ENCODE peak calls at places on chromosomes 11 and 22, in five cellular contexts. One of them, this sample, is unnamed.

GRCh38 chr11:469684-470667 is 19.9 kb downstream of the PTDSS2 start:
- DNase-seq in tibial artery: peak; percentile 86
- DNase-seq in NCI-H82: no peak
- DNase-seq in activated gamma-delta T cell treated with anti-CD3 and anti-CD28 coated beads, Interleukin-2, amount 50 U/mL, for 16 hours: no peak
- DNase-seq in T follicular helper cell: no peak
- DNase-seq in this sample: no peak

GRCh38 chr22:19117111-19117512 is 5.1 kb downstream of the DGCR2 start:
- DNase-seq in tibial artery: no peak
- DNase-seq in NCI-H82: peak; percentile 86
- DNase-seq in activated gamma-delta T cell treated with anti-CD3 and anti-CD28 coated beads, Interleukin-2, amount 50 U/mL, for 16 hours: no peak
- DNase-seq in T follicular helper cell: no peak
- DNase-seq in this sample: peak; percentile 87

GRCh38 chr11:134762248-134763029 is 350.4 kb upstream of the B3GAT1 start:
- DNase-seq in tibial artery: no peak
- DNase-seq in NCI-H82: no peak
- DNase-seq in activated gamma-delta T cell treated with anti-CD3 and anti-CD28 coated beads, Interleukin-2, amount 50 U/mL, for 16 hours: no peak
- DNase-seq in T follicular helper cell: no peak
- DNase-seq in this sample: no peak

GRCh38 chr11:12754582-12755250 is 80.5 kb downstream of the TEAD1 start:
- DNase-seq in tibial artery: no peak
- DNase-seq in NCI-H82: no peak
- DNase-seq in activated gamma-delta T cell treated with anti-CD3 and anti-CD28 coated beads, Interleukin-2, amount 50 U/mL, for 16 hours: no peak
- DNase-seq in T follicular helper cell: no peak
- DNase-seq in this sample: no peak

GRCh38 chr11:65386307-65387081 is at the start of gene FRMD8:
- DNase-seq in tibial artery: peak; percentile 92
- DNase-seq in NCI-H82: peak; percentile 83
- DNase-seq in activated gamma-delta T cell treated with anti-CD3 and anti-CD28 coated beads, Interleukin-2, amount 50 U/mL, for 16 hours: peak; percentile 80
- DNase-seq in T follicular helper cell: peak; percentile 84
- DNase-seq in this sample: peak; percentile 84

GRCh38 chr11:117815262-117815803 is 9.2 kb downstream of the FXYD2 start:
- DNase-seq in tibial artery: peak; percentile 37
- DNase-seq in NCI-H82: peak; percentile 29
- DNase-seq in activated gamma-delta T cell treated with anti-CD3 and anti-CD28 coated beads, Interleukin-2, amount 50 U/mL, for 16 hours: peak; percentile 62
- DNase-seq in T follicular helper cell: peak; percentile 48
- DNase-seq in this sample: no peak

GRCh38 chr11:95930948-95931347 is 7.0 kb upstream of the MTMR2 start:
- DNase-seq in tibial artery: no peak
- DNase-seq in NCI-H82: no peak
- DNase-seq in activated gamma-delta T cell treated with anti-CD3 and anti-CD28 coated beads, Interleukin-2, amount 50 U/mL, for 16 hours: no peak
- DNase-seq in T follicular helper cell: no peak
- DNase-seq in this sample: no peak

GRCh38 chr11:18203723-18204122 is 31.1 kb downstream of the MRGPRX4 start:
- DNase-seq in tibial artery: no peak
- DNase-seq in NCI-H82: peak; percentile 45
- DNase-seq in activated gamma-delta T cell treated with anti-CD3 and anti-CD28 coated beads, Interleukin-2, amount 50 U/mL, for 16 hours: no peak
- DNase-seq in T follicular helper cell: no peak
- DNase-seq in this sample: peak; percentile 56

GRCh38 chr11:128171496-128171895 is 415.9 kb downstream of the ETS1 start:
- DNase-seq in tibial artery: no peak
- DNase-seq in NCI-H82: no peak
- DNase-seq in activated gamma-delta T cell treated with anti-CD3 and anti-CD28 coated beads, Interleukin-2, amount 50 U/mL, for 16 hours: no peak
- DNase-seq in T follicular helper cell: no peak
- DNase-seq in this sample: no peak

GRCh38 chr11:71554996-71555395 is 6.8 kb downstream of the KRTAP5-9 start:
- DNase-seq in tibial artery: no peak
- DNase-seq in NCI-H82: no peak
- DNase-seq in activated gamma-delta T cell treated with anti-CD3 and anti-CD28 coated beads, Interleukin-2, amount 50 U/mL, for 16 hours: no peak
- DNase-seq in T follicular helper cell: no peak
- DNase-seq in this sample: no peak

GRCh38 chr11:43585877-43586608 is 94.5 kb upstream of the HSD17B12 start:
- DNase-seq in tibial artery: no peak
- DNase-seq in NCI-H82: no peak
- DNase-seq in activated gamma-delta T cell treated with anti-CD3 and anti-CD28 coated beads, Interleukin-2, amount 50 U/mL, for 16 hours: no peak
- DNase-seq in T follicular helper cell: no peak
- DNase-seq in this sample: no peak

GRCh38 chr11:29119691-29120328 is 897.0 kb downstream of the KCNA4 start:
- DNase-seq in tibial artery: no peak
- DNase-seq in NCI-H82: no peak
- DNase-seq in activated gamma-delta T cell treated with anti-CD3 and anti-CD28 coated beads, Interleukin-2, amount 50 U/mL, for 16 hours: no peak
- DNase-seq in T follicular helper cell: no peak
- DNase-seq in this sample: no peak

GRCh38 chr11:88521354-88522310 is 184.1 kb upstream of the CTSC start:
- DNase-seq in tibial artery: no peak
- DNase-seq in NCI-H82: no peak
- DNase-seq in activated gamma-delta T cell treated with anti-CD3 and anti-CD28 coated beads, Interleukin-2, amount 50 U/mL, for 16 hours: no peak
- DNase-seq in T follicular helper cell: no peak
- DNase-seq in this sample: no peak

GRCh38 chr11:40713083-40713482 is 746.4 kb downstream of the LRRC4C start:
- DNase-seq in tibial artery: no peak
- DNase-seq in NCI-H82: no peak
- DNase-seq in activated gamma-delta T cell treated with anti-CD3 and anti-CD28 coated beads, Interleukin-2, amount 50 U/mL, for 16 hours: no peak
- DNase-seq in T follicular helper cell: no peak
- DNase-seq in this sample: no peak

GRCh38 chr11:36672815-36673450 is 74.9 kb upstream of the RAG2 start:
- DNase-seq in tibial artery: no peak
- DNase-seq in NCI-H82: peak; percentile 59
- DNase-seq in activated gamma-delta T cell treated with anti-CD3 and anti-CD28 coated beads, Interleukin-2, amount 50 U/mL, for 16 hours: no peak
- DNase-seq in T follicular helper cell: no peak
- DNase-seq in this sample: no peak

GRCh38 chr11:57647960-57648776 is 1.5 kb downstream of the YPEL4 start:
- DNase-seq in tibial artery: no peak
- DNase-seq in NCI-H82: peak; percentile 31
- DNase-seq in activated gamma-delta T cell treated with anti-CD3 and anti-CD28 coated beads, Interleukin-2, amount 50 U/mL, for 16 hours: no peak
- DNase-seq in T follicular helper cell: no peak
- DNase-seq in this sample: no peak

GRCh38 chr22:46545041-46545796 is 7.8 kb upstream of the CELSR1 start:
- DNase-seq in tibial artery: no peak
- DNase-seq in NCI-H82: no peak
- DNase-seq in activated gamma-delta T cell treated with anti-CD3 and anti-CD28 coated beads, Interleukin-2, amount 50 U/mL, for 16 hours: no peak
- DNase-seq in T follicular helper cell: no peak
- DNase-seq in this sample: no peak

GRCh38 chr11:67355023-67355793 is 1.9 kb upstream of the POLD4 start:
- DNase-seq in tibial artery: no peak
- DNase-seq in NCI-H82: peak; percentile 52
- DNase-seq in activated gamma-delta T cell treated with anti-CD3 and anti-CD28 coated beads, Interleukin-2, amount 50 U/mL, for 16 hours: no peak
- DNase-seq in T follicular helper cell: no peak
- DNase-seq in this sample: peak; percentile 42

GRCh38 chr11:69497221-69497787 is 15.8 kb downstream of the LINC01488 start:
- DNase-seq in tibial artery: peak; percentile 63
- DNase-seq in NCI-H82: no peak
- DNase-seq in activated gamma-delta T cell treated with anti-CD3 and anti-CD28 coated beads, Interleukin-2, amount 50 U/mL, for 16 hours: no peak
- DNase-seq in T follicular helper cell: no peak
- DNase-seq in this sample: no peak

GRCh38 chr11:116851631-116852030 is 14.2 kb upstream of the APOA1 start:
- DNase-seq in tibial artery: no peak
- DNase-seq in NCI-H82: no peak
- DNase-seq in activated gamma-delta T cell treated with anti-CD3 and anti-CD28 coated beads, Interleukin-2, amount 50 U/mL, for 16 hours: peak; percentile 58
- DNase-seq in T follicular helper cell: peak; percentile 42
- DNase-seq in this sample: no peak

GRCh38 chr11:17224727-17225126 is 16.9 kb upstream of the PIK3C2A start:
- DNase-seq in tibial artery: no peak
- DNase-seq in NCI-H82: no peak
- DNase-seq in activated gamma-delta T cell treated with anti-CD3 and anti-CD28 coated beads, Interleukin-2, amount 50 U/mL, for 16 hours: no peak
- DNase-seq in T follicular helper cell: no peak
- DNase-seq in this sample: no peak

GRCh38 chr11:87779276-87780067 is 395.8 kb downstream of the RAB38 start:
- DNase-seq in tibial artery: no peak
- DNase-seq in NCI-H82: no peak
- DNase-seq in activated gamma-delta T cell treated with anti-CD3 and anti-CD28 coated beads, Interleukin-2, amount 50 U/mL, for 16 hours: no peak
- DNase-seq in T follicular helper cell: no peak
- DNase-seq in this sample: no peak

This sample was measured in WERI-Rb-1.